ENCODE peak calls at places on chromosomes 5 and 9, in six cellular contexts. One of them, this sample, is unnamed.

GRCh38 chr5:61245486-61245885 is 83.2 kb upstream of the SMIM15 start:
- DNase-seq in D341Med: no peak
- DNase-seq in upper lobe of right lung: no peak
- DNase-seq in CD4-positive, alpha-beta T cell: no peak
- DNase-seq in midbrain: no peak
- DNase-seq in stimulated activated CD4-positive, alpha-beta T cell treated with anti-CD3 and anti-CD28 coated beads, Interleukin-2, amount 100 ng/mL, for 24 hours: no peak
- DNase-seq in this sample: no peak

GRCh38 chr5:141674747-141675146 is 7.3 kb downstream of the ARAP3 start:
- DNase-seq in CD4-positive, alpha-beta T cell: no peak
- DNase-seq in D341Med: no peak
- DNase-seq in stimulated activated CD4-positive, alpha-beta T cell treated with anti-CD3 and anti-CD28 coated beads, Interleukin-2, amount 100 ng/mL, for 24 hours: no peak
- DNase-seq in upper lobe of right lung: no peak
- DNase-seq in midbrain: no peak
- DNase-seq in this sample: no peak

GRCh38 chr5:143036146-143036927 is 266.2 kb downstream of the ARHGAP26 start:
- DNase-seq in upper lobe of right lung: no peak
- DNase-seq in CD4-positive, alpha-beta T cell: no peak
- DNase-seq in midbrain: no peak
- DNase-seq in D341Med: no peak
- DNase-seq in stimulated activated CD4-positive, alpha-beta T cell treated with anti-CD3 and anti-CD28 coated beads, Interleukin-2, amount 100 ng/mL, for 24 hours: no peak
- DNase-seq in this sample: no peak

GRCh38 chr9:127162567-127163365 is 40.3 kb upstream of the ANGPTL2 start:
- DNase-seq in midbrain: no peak
- DNase-seq in upper lobe of right lung: no peak
- DNase-seq in stimulated activated CD4-positive, alpha-beta T cell treated with anti-CD3 and anti-CD28 coated beads, Interleukin-2, amount 100 ng/mL, for 24 hours: no peak
- DNase-seq in D341Med: no peak
- DNase-seq in CD4-positive, alpha-beta T cell: no peak
- DNase-seq in this sample: no peak

GRCh38 chr5:36414869-36415282 is 113.2 kb upstream of the RANBP3L start:
- DNase-seq in stimulated activated CD4-positive, alpha-beta T cell treated with anti-CD3 and anti-CD28 coated beads, Interleukin-2, amount 100 ng/mL, for 24 hours: no peak
- DNase-seq in CD4-positive, alpha-beta T cell: no peak
- DNase-seq in D341Med: no peak
- DNase-seq in upper lobe of right lung: no peak
- DNase-seq in midbrain: peak
- DNase-seq in this sample: no peak

GRCh38 chr5:37002176-37002751 is 125.7 kb downstream of the NIPBL start:
- DNase-seq in upper lobe of right lung: no peak
- DNase-seq in D341Med: no peak
- DNase-seq in midbrain: no peak
- DNase-seq in CD4-positive, alpha-beta T cell: no peak
- DNase-seq in stimulated activated CD4-positive, alpha-beta T cell treated with anti-CD3 and anti-CD28 coated beads, Interleukin-2, amount 100 ng/mL, for 24 hours: no peak
- DNase-seq in this sample: no peak

GRCh38 chr5:94021246-94021645 is 279.8 kb upstream of the POU5F2 start:
- DNase-seq in midbrain: no peak
- DNase-seq in stimulated activated CD4-positive, alpha-beta T cell treated with anti-CD3 and anti-CD28 coated beads, Interleukin-2, amount 100 ng/mL, for 24 hours: no peak
- DNase-seq in CD4-positive, alpha-beta T cell: no peak
- DNase-seq in upper lobe of right lung: no peak
- DNase-seq in D341Med: no peak
- DNase-seq in this sample: no peak

GRCh38 chr9:118635416-118635815 is 733.8 kb downstream of the BRINP1 start:
- DNase-seq in stimulated activated CD4-positive, alpha-beta T cell treated with anti-CD3 and anti-CD28 coated beads, Interleukin-2, amount 100 ng/mL, for 24 hours: no peak
- DNase-seq in midbrain: no peak
- DNase-seq in upper lobe of right lung: no peak
- DNase-seq in D341Med: no peak
- DNase-seq in CD4-positive, alpha-beta T cell: no peak
- DNase-seq in this sample: no peak

GRCh38 chr5:150655221-150655620 is 5.8 kb upstream of the MYOZ3 start:
- DNase-seq in upper lobe of right lung: no peak
- DNase-seq in D341Med: no peak
- DNase-seq in midbrain: no peak
- DNase-seq in CD4-positive, alpha-beta T cell: no peak
- DNase-seq in stimulated activated CD4-positive, alpha-beta T cell treated with anti-CD3 and anti-CD28 coated beads, Interleukin-2, amount 100 ng/mL, for 24 hours: no peak
- DNase-seq in this sample: no peak

GRCh38 chr9:86534572-86535258 is 180.5 kb upstream of the TUT7 start:
- DNase-seq in CD4-positive, alpha-beta T cell: no peak
- DNase-seq in stimulated activated CD4-positive, alpha-beta T cell treated with anti-CD3 and anti-CD28 coated beads, Interleukin-2, amount 100 ng/mL, for 24 hours: no peak
- DNase-seq in upper lobe of right lung: no peak
- DNase-seq in midbrain: no peak
- DNase-seq in D341Med: no peak
- DNase-seq in this sample: no peak

GRCh38 chr5:39353714-39354399 is 10.4 kb downstream of the C9 start:
- DNase-seq in CD4-positive, alpha-beta T cell: no peak
- DNase-seq in upper lobe of right lung: no peak
- DNase-seq in stimulated activated CD4-positive, alpha-beta T cell treated with anti-CD3 and anti-CD28 coated beads, Interleukin-2, amount 100 ng/mL, for 24 hours: no peak
- DNase-seq in midbrain: no peak
- DNase-seq in D341Med: no peak
- DNase-seq in this sample: no peak

GRCh38 chr5:60649288-60649917 is 50.6 kb downstream of the DEPDC1B start:
- DNase-seq in midbrain: peak
- DNase-seq in upper lobe of right lung: no peak
- DNase-seq in D341Med: peak
- DNase-seq in CD4-positive, alpha-beta T cell: no peak
- DNase-seq in stimulated activated CD4-positive, alpha-beta T cell treated with anti-CD3 and anti-CD28 coated beads, Interleukin-2, amount 100 ng/mL, for 24 hours: no peak
- DNase-seq in this sample: no peak

GRCh38 chr5:177446184-177447065 is at the start of gene PRR7:
- DNase-seq in CD4-positive, alpha-beta T cell: peak
- DNase-seq in midbrain: peak
- DNase-seq in stimulated activated CD4-positive, alpha-beta T cell treated with anti-CD3 and anti-CD28 coated beads, Interleukin-2, amount 100 ng/mL, for 24 hours: peak
- DNase-seq in D341Med: peak
- DNase-seq in upper lobe of right lung: peak
- DNase-seq in this sample: peak

GRCh38 chr5:444226-444625 is 1.2 kb downstream of the EXOC3 start:
- DNase-seq in midbrain: no peak
- DNase-seq in D341Med: peak
- DNase-seq in stimulated activated CD4-positive, alpha-beta T cell treated with anti-CD3 and anti-CD28 coated beads, Interleukin-2, amount 100 ng/mL, for 24 hours: no peak
- DNase-seq in upper lobe of right lung: peak
- DNase-seq in CD4-positive, alpha-beta T cell: peak
- DNase-seq in this sample: no peak

GRCh38 chr5:147661576-147661975 is 121.0 kb downstream of the JAKMIP2 start:
- DNase-seq in upper lobe of right lung: no peak
- DNase-seq in D341Med: no peak
- DNase-seq in stimulated activated CD4-positive, alpha-beta T cell treated with anti-CD3 and anti-CD28 coated beads, Interleukin-2, amount 100 ng/mL, for 24 hours: no peak
- DNase-seq in midbrain: no peak
- DNase-seq in CD4-positive, alpha-beta T cell: no peak
- DNase-seq in this sample: no peak

GRCh38 chr9:22595805-22596204 is 149.2 kb downstream of the DMRTA1 start:
- DNase-seq in CD4-positive, alpha-beta T cell: no peak
- DNase-seq in D341Med: no peak
- DNase-seq in upper lobe of right lung: no peak
- DNase-seq in stimulated activated CD4-positive, alpha-beta T cell treated with anti-CD3 and anti-CD28 coated beads, Interleukin-2, amount 100 ng/mL, for 24 hours: no peak
- DNase-seq in midbrain: no peak
- DNase-seq in this sample: no peak

GRCh38 chr9:130902204-130903185 is 5.9 kb upstream of the QRFP start:
- DNase-seq in stimulated activated CD4-positive, alpha-beta T cell treated with anti-CD3 and anti-CD28 coated beads, Interleukin-2, amount 100 ng/mL, for 24 hours: no peak
- DNase-seq in midbrain: no peak
- DNase-seq in D341Med: no peak
- DNase-seq in CD4-positive, alpha-beta T cell: no peak
- DNase-seq in upper lobe of right lung: no peak
- DNase-seq in this sample: peak

GRCh38 chr5:128228506-128228905 is 144.9 kb downstream of the SLC12A2 start:
- DNase-seq in midbrain: no peak
- DNase-seq in CD4-positive, alpha-beta T cell: no peak
- DNase-seq in D341Med: no peak
- DNase-seq in stimulated activated CD4-positive, alpha-beta T cell treated with anti-CD3 and anti-CD28 coated beads, Interleukin-2, amount 100 ng/mL, for 24 hours: no peak
- DNase-seq in upper lobe of right lung: no peak
- DNase-seq in this sample: no peak